ENCODE peak calls at places on chromosome 9, in four cellular contexts. Z is activated T-helper 1 cell treated with anti-CD3 and anti-CD28 coated beads, Interleukin-2, amount 50 U/mL, for 16 hours; M is NCI-H2081; U is body of pancreas. O is an unnamed sample.

GRCh38 chr9:72884521-72884920 is 68.3 kb downstream of the ALDH1A1 start:
- DNase-seq in Z (no peak), M (no peak), U (no peak), O (no peak)

GRCh38 chr9:126343271-126343700 is 16.7 kb downstream of the MVB12B start:
- DNase-seq in Z (no peak), M (no peak), U (no peak), O (no peak)

GRCh38 chr9:121242955-121243346 is 25.0 kb upstream of the GSN start:
- DNase-seq in Z (no peak), M (no peak), U (no peak), O (no peak)

GRCh38 chr9:34387239-34387638 is 10.5 kb upstream of the MYORG start:
- DNase-seq in Z (no peak), M (no peak), U (no peak), O (no peak)

GRCh38 chr9:35357826-35358225 is 132.1 kb upstream of the RUSC2 start:
- DNase-seq in Z (no peak), M (no peak), U (no peak), O (no peak)

GRCh38 chr9:89916001-89916635 is 311.3 kb downstream of the GADD45G start:
- DNase-seq in Z (no peak), M (no peak), U (no peak), O (no peak)

GRCh38 chr9:111798786-111799185 is 4.0 kb upstream of the SHOC1 start:
- DNase-seq in Z (no peak), M (no peak), U (no peak), O (no peak)

GRCh38 chr9:19386469-19387044 is 6.5 kb upstream of the RPS6 start:
- DNase-seq in Z (no peak), M (no peak), U (no peak), O (no peak)

GRCh38 chr9:134592018-134592818 is 49.4 kb upstream of the COL5A1 start:
- DNase-seq in Z (no peak), M (no peak), U (peak), O (no peak)